ENCODE peak calls at places on chromosomes 7 and 10, in four cellular contexts. I is PC-9, K is mammary epithelial cell, W is hepatocyte. V is an unnamed sample. For H3K79me2 and H3K4me1, the result is how much of the 10 kb centered on the place peaks cover.

GRCh38 chr7:152862842-152863241 is 103.3 kb downstream of the ACTR3B start:
- DNase-seq in W (no peak), I (no peak), K (no peak), V (no peak)

GRCh38 chr7:47474937-47475879 is 106.7 kb downstream of the TNS3 start:
- DNase-seq in K (peak), I (peak), W (peak), V (peak)

GRCh38 chr10:119281581-119282071 is 74.3 kb downstream of the GRK5 start:
- DNase-seq in K (no peak), W (no peak), I (no peak), V (no peak)

GRCh38 chr7:105011771-105012502 is 2.1 kb upstream of the KMT2E start:
- DNase-seq in W (no peak), K (no peak), I (no peak), V (peak)

GRCh38 chr7:19939746-19940145 is 166.3 kb upstream of the TMEM196 start:
- DNase-seq in K (peak), I (no peak), W (no peak), V (no peak)

GRCh38 chr10:131727612-131728011 is 173.2 kb upstream of the PPP2R2D start:
- DNase-seq in K (no peak), W (no peak), I (no peak), V (no peak)

GRCh38 chr7:132739271-132739955 is 163.1 kb upstream of the PLXNA4 start:
- DNase-seq in K (peak), I (peak), W (peak), V (no peak)

GRCh38 chr10:42594246-42594650 is 44.1 kb downstream of the ZNF33B start:
- DNase-seq in W (no peak), K (peak), I (no peak), V (no peak)

GRCh38 chr7:96933067-96933645 is 72.2 kb upstream of the DLX6 start:
- DNase-seq in I (no peak), K (no peak), W (peak), V (no peak)

GRCh38 chr7:74542558-74543117 is 88.9 kb downstream of the GTF2IRD1 start:
- DNase-seq in W (no peak), I (no peak), K (peak), V (no peak)

GRCh38 chr10:28242560-28243204 is 60.2 kb downstream of the MPP7 start:
- DNase-seq in I (no peak), K (peak), W (no peak), V (peak)

GRCh38 chr7:29275493-29275892 is 80.9 kb downstream of the CHN2 start:
- DNase-seq in K (no peak), W (no peak), I (no peak), V (no peak)

GRCh38 chr7:143429770-143430698 is 13.2 kb upstream of the TAS2R60 start:
- DNase-seq in I (peak), K (no peak), W (no peak), V (no peak)

GRCh38 chr7:93016085-93016471 is 101.7 kb downstream of the SAMD9 start:
- DNase-seq in W (peak), K (no peak), I (no peak), V (no peak)

GRCh38 chr7:150803161-150803860 is 2.7 kb downstream of the TMEM176A start:
- DNase-seq in I (no peak), W (no peak), K (no peak), V (no peak)

GRCh38 chr10:102154466-102155116 is 2.4 kb downstream of the NOLC1 start:
- DNase-seq in W (no peak), K (no peak), I (no peak), V (no peak)

GRCh38 chr7:112869111-112869774 is 79.0 kb upstream of the TMEM168 start:
- DNase-seq in K (peak), W (peak), I (no peak), V (peak)

GRCh38 chr7:141463986-141464385 is 87.2 kb upstream of the AGK start:
- DNase-seq in W (no peak), I (no peak), K (no peak), V (no peak)

GRCh38 chr10:62501547-62501946 is 127.4 kb downstream of the ZNF365 start:
- DNase-seq in K (peak), W (peak), I (no peak), V (no peak)

GRCh38 chr10:62632071-62632809 is 172.3 kb upstream of the ADO start:
- DNase-seq in K (no peak), I (no peak), W (no peak), V (peak)

GRCh38 chr7:80060218-80060806 is 74.3 kb upstream of the GNAI1 start:
- DNase-seq in W (peak), I (peak), K (peak), V (peak)

GRCh38 chr10:95445223-95445836 is 115.8 kb downstream of the SORBS1 start:
- DNase-seq in K (peak), W (peak), I (no peak), V (no peak)

GRCh38 chr7:110539216-110539615 is 551.7 kb upstream of the LRRN3 start:
- DNase-seq in K (peak), W (peak), I (no peak), V (no peak)

GRCh38 chr10:62071846-62072281 is 170.4 kb downstream of the ARID5B start:
- DNase-seq in I (no peak), W (no peak), K (no peak), V (no peak)

GRCh38 chr10:78588194-78588811 is 480.5 kb upstream of the ZMIZ1 start:
- DNase-seq in K (no peak), I (no peak), W (peak), V (no peak)

GRCh38 chr7:143410523-143411004 is 1.9 kb upstream of the EPHA1 start:
- DNase-seq in I (no peak), W (no peak), K (no peak), V (no peak)

GRCh38 chr10:5527332-5528200 is 2.8 kb downstream of the CALML3 start:
- DNase-seq in K (peak), W (no peak), I (no peak), V (no peak)

GRCh38 chr10:3955954-3956617 is 171.1 kb upstream of the KLF6 start:
- DNase-seq in I (no peak), K (no peak), W (no peak), V (no peak)

GRCh38 chr7:37391791-37392672 is 56.6 kb downstream of the ELMO1 start:
- DNase-seq in I (no peak), K (no peak), W (no peak), V (no peak)

GRCh38 chr7:118243695-118244094 is 19.2 kb downstream of the ANKRD7 start:
- DNase-seq in I (no peak), K (no peak), W (no peak), V (no peak)

GRCh38 chr7:127901895-127902703 is 129.1 kb downstream of the LRRC4 start:
- DNase-seq in W (no peak), K (no peak), I (no peak), V (no peak)

GRCh38 chr10:126904807-126905686 is at the start of gene DOCK1:
- DNase-seq in K (peak), I (no peak), W (peak), V (no peak)

GRCh38 chr10:87547734-87548311 is 43.1 kb downstream of the MINPP1 start:
- DNase-seq in I (no peak), K (peak), W (no peak), V (no peak)

GRCh38 chr7:55083206-55083605 is 64.4 kb downstream of the EGFR start:
- DNase-seq in K (no peak), W (no peak), I (no peak), V (no peak)

GRCh38 chr7:55085511-55086412 is 66.9 kb downstream of the EGFR start:
- DNase-seq in I (no peak), W (no peak), K (no peak), V (no peak)

GRCh38 chr7:55081854-55082603 is 63.2 kb downstream of the EGFR start:
- DNase-seq in I (no peak), K (no peak), W (no peak), V (no peak)

GRCh38 chr7:55086413-55087201 is 67.8 kb downstream of the EGFR start:
- DNase-seq in K (peak), W (peak), I (peak), V (peak)

GRCh38 chr7:55084307-55084706 is 65.5 kb downstream of the EGFR start:
- DNase-seq in I (no peak), W (no peak), K (no peak), V (no peak)
- H3K79me2 ChIP-seq in I (half or more), W (half or more), K (half or more), V (under half)

GRCh38 chr10:124547651-124548168 is 86.1 kb downstream of the LHPP start:
- DNase-seq in W (peak), K (no peak), I (no peak), V (no peak)

GRCh38 chr10:124551097-124551496 is 89.5 kb downstream of the LHPP start:
- DNase-seq in K (no peak), W (no peak), I (no peak), V (no peak)

GRCh38 chr10:124551755-124552154 is 90.1 kb downstream of the LHPP start:
- DNase-seq in W (no peak), K (no peak), I (no peak), V (no peak)

GRCh38 chr10:124552877-124553276 is 91.3 kb downstream of the LHPP start:
- DNase-seq in I (no peak), K (no peak), W (no peak), V (no peak)

DNA sequence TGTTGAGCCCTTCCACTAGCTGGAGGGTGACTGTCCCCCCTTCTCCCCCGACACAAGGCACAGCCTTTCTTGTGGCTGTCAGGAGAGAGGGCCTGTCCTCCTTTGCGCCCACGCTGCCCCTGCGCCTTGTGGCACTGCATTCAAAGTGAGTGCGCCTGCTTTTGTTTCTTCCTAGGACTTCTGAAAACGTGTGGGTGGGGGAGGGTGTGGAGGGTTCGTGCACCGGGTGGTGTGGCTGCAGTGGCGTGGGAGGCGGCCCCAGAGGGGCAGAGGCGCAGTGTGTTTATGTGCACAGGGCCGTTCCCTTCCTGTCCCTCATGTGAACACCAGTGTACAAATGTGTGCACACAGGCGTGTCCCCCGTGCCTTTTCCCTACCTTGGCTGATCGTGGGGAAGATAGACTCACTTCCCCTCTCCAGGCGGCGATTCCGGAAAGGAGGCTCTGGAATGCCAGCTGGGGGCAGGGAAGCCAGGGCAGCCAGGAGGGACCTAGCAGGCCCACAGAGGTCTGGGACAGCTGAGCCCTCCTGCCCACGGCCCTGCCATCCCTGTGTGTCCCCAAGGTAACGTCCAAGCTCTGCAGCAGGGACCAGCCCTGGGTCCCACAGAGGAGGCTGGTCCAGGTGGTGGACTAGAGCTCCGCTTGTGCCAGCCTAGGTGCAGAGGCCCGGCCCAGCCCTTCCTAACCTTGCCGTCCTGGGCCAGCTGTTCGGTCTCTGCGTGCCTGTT is 88.8 kb downstream of the LHPP start:
- DNase-seq in I (no peak), W (no peak), K (no peak), V (no peak)
- H3K4me1 ChIP-seq in I (under half), W (under half), K (under half), V (half or more)

GRCh38 chr7:139733751-139734150 is 44.0 kb downstream of the HIPK2 start:
- DNase-seq in W (no peak), K (no peak), I (no peak), V (no peak)
- H3K27ac ChIP-seq in W (peak), K (peak), I (no peak), V (no peak)

GRCh38 chr7:39624202-39624807 is 933 bp downstream of the RALA start:
- DNase-seq in W (peak), K (peak), I (peak), V (peak)

GRCh38 chr7:39621784-39622411 is 1.5 kb upstream of the RALA start:
- DNase-seq in K (peak), I (no peak), W (no peak), V (no peak)

GRCh38 chr7:39624935-39625694 is 1.7 kb downstream of the RALA start:
- DNase-seq in K (no peak), I (no peak), W (no peak), V (no peak)

GRCh38 chr7:39622609-39623311 is 612 bp upstream of the RALA start:
- DNase-seq in I (no peak), W (no peak), K (no peak), V (no peak)

GRCh38 chr7:39623312-39624201 is at the start of gene RALA:
- DNase-seq in W (peak), K (peak), I (peak), V (peak)
- H3K79me2 ChIP-seq in W (half or more), K (half or more), I (half or more), V (under half)

GRCh38 chr10:8272794-8273425 is 218.4 kb downstream of the GATA3 start:
- DNase-seq in I (no peak), W (no peak), K (no peak), V (no peak)
- H3K4me1 ChIP-seq in I (under half), W (under half), K (under half), V (under half)